ENCODE peak calls at places on chromosomes 11 and 22, in six cellular contexts. One of them, this sample, is unnamed.

GRCh38 chr11:19712281-19713220 is at the start of gene NAV2:
- DNase-seq in H1: peak; percentile 92
- DNase-seq in HCT116: peak; percentile 66
- DNase-seq in HepG2: peak; percentile 61
- DNase-seq in WTC11: peak; percentile 93
- DNase-seq in GM12878: peak; percentile 20
- DNase-seq in this sample: peak; percentile 91

GRCh38 chr11:126742582-126742981 is 258.0 kb downstream of the KIRREL3 start:
- DNase-seq in GM12878: no peak
- DNase-seq in H1: no peak
- DNase-seq in WTC11: no peak
- DNase-seq in HCT116: no peak
- DNase-seq in HepG2: no peak
- DNase-seq in this sample: no peak

GRCh38 chr11:21988477-21988876 is 204.4 kb upstream of the ANO5 start:
- DNase-seq in WTC11: no peak
- DNase-seq in HepG2: peak; percentile 1
- DNase-seq in H1: no peak
- DNase-seq in GM12878: no peak
- DNase-seq in HCT116: no peak
- DNase-seq in this sample: no peak

GRCh38 chr11:28924007-28924406 is 815.8 kb downstream of the METTL15 start:
- DNase-seq in HCT116: no peak
- DNase-seq in GM12878: no peak
- DNase-seq in H1: no peak
- DNase-seq in WTC11: no peak
- DNase-seq in HepG2: no peak
- DNase-seq in this sample: no peak

GRCh38 chr11:65492637-65493366 is 6.0 kb upstream of the MALAT1 start:
- DNase-seq in H1: no peak
- DNase-seq in HCT116: no peak
- DNase-seq in WTC11: peak; percentile 16
- DNase-seq in GM12878: peak; percentile 68
- DNase-seq in HepG2: no peak
- DNase-seq in this sample: peak; percentile 88

GRCh38 chr22:39959640-39960447 is at the start of gene TMA7B:
- DNase-seq in H1: no peak
- DNase-seq in HCT116: no peak
- DNase-seq in WTC11: peak; percentile 31
- DNase-seq in HepG2: no peak
- DNase-seq in GM12878: no peak
- DNase-seq in this sample: peak; percentile 49

GRCh38 chr22:30872282-30873041 is 96.1 kb downstream of the MORC2 start:
- DNase-seq in HCT116: no peak
- DNase-seq in H1: no peak
- DNase-seq in WTC11: no peak
- DNase-seq in HepG2: no peak
- DNase-seq in GM12878: no peak
- DNase-seq in this sample: peak; percentile 19

GRCh38 chr11:116517584-116517983 is 255.2 kb downstream of the BUD13 start:
- DNase-seq in H1: no peak
- DNase-seq in HepG2: no peak
- DNase-seq in WTC11: no peak
- DNase-seq in GM12878: no peak
- DNase-seq in HCT116: no peak
- DNase-seq in this sample: no peak

GRCh38 chr22:46854125-46854870 is 91.8 kb downstream of the TBC1D22A start:
- DNase-seq in HCT116: no peak
- DNase-seq in GM12878: no peak
- DNase-seq in HepG2: no peak
- DNase-seq in H1: no peak
- DNase-seq in WTC11: no peak
- DNase-seq in this sample: peak; percentile 17

GRCh38 chr22:20431520-20432237 is 5.9 kb downstream of the SCARF2 start:
- DNase-seq in HCT116: no peak
- DNase-seq in WTC11: peak; percentile 51
- DNase-seq in HepG2: no peak
- DNase-seq in H1: peak; percentile 64
- DNase-seq in GM12878: no peak
- DNase-seq in this sample: no peak

GRCh38 chr11:110075822-110076208 is 17.4 kb upstream of the ZC3H12C start:
- DNase-seq in HepG2: no peak
- DNase-seq in H1: no peak
- DNase-seq in HCT116: no peak
- DNase-seq in WTC11: no peak
- DNase-seq in GM12878: no peak
- DNase-seq in this sample: no peak

GRCh38 chr22:44330727-44331660 is 18.2 kb upstream of the SHISAL1 start:
- DNase-seq in HCT116: no peak
- DNase-seq in GM12878: no peak
- DNase-seq in HepG2: no peak
- DNase-seq in WTC11: peak; percentile 68
- DNase-seq in H1: peak; percentile 77
- DNase-seq in this sample: no peak

GRCh38 chr11:74702383-74703007 is 28.7 kb downstream of the CHRDL2 start:
- DNase-seq in WTC11: peak; percentile 81
- DNase-seq in GM12878: no peak
- DNase-seq in H1: peak; percentile 81
- DNase-seq in HCT116: peak; percentile 38
- DNase-seq in HepG2: peak; percentile 63
- DNase-seq in this sample: peak; percentile 79

GRCh38 chr11:8335186-8335585 is 71.5 kb upstream of the LMO1 start:
- DNase-seq in WTC11: no peak
- DNase-seq in H1: no peak
- DNase-seq in GM12878: no peak
- DNase-seq in HepG2: no peak
- DNase-seq in HCT116: no peak
- DNase-seq in this sample: peak; percentile 16

GRCh38 chr11:120662071-120662611 is 150.6 kb downstream of the GRIK4 start:
- DNase-seq in HepG2: no peak
- DNase-seq in GM12878: no peak
- DNase-seq in WTC11: no peak
- DNase-seq in HCT116: no peak
- DNase-seq in H1: no peak
- DNase-seq in this sample: no peak

GRCh38 chr22:20972014-20972797 is 5.2 kb downstream of the AIFM3 start:
- DNase-seq in HCT116: no peak
- DNase-seq in HepG2: no peak
- DNase-seq in H1: no peak
- DNase-seq in WTC11: no peak
- DNase-seq in GM12878: no peak
- DNase-seq in this sample: peak; percentile 67

GRCh38 chr22:42994917-42995562 is 19.9 kb downstream of the PACSIN2 start:
- DNase-seq in GM12878: peak; percentile 46
- DNase-seq in HCT116: no peak
- DNase-seq in HepG2: peak; percentile 98
- DNase-seq in H1: no peak
- DNase-seq in WTC11: no peak
- DNase-seq in this sample: no peak

GRCh38 chr11:68774188-68774585 is 22.9 kb upstream of the TESMIN start:
- DNase-seq in HCT116: no peak
- DNase-seq in HepG2: no peak
- DNase-seq in GM12878: no peak
- DNase-seq in WTC11: no peak
- DNase-seq in H1: no peak
- DNase-seq in this sample: no peak

GRCh38 chr22:32644252-32645100 is 157.0 kb upstream of the TIMP3 start:
- DNase-seq in GM12878: no peak
- DNase-seq in HepG2: peak; percentile 98
- DNase-seq in H1: no peak
- DNase-seq in WTC11: no peak
- DNase-seq in HCT116: no peak
- DNase-seq in this sample: no peak

GRCh38 chr22:12601870-12602779 is 2925.9 kb upstream of the OR11H1 start:
- DNase-seq in GM12878: no peak
- DNase-seq in H1: no peak
- DNase-seq in WTC11: no peak
- DNase-seq in HepG2: peak; percentile 61
- DNase-seq in HCT116: no peak
- DNase-seq in this sample: peak; percentile 78

GRCh38 chr11:75779960-75780359 is 11.4 kb downstream of the DGAT2 start:
- DNase-seq in GM12878: no peak
- DNase-seq in HepG2: no peak
- DNase-seq in H1: no peak
- DNase-seq in WTC11: no peak
- DNase-seq in HCT116: no peak
- DNase-seq in this sample: no peak

GRCh38 chr11:66289548-66290331 is 797 bp upstream of the YIF1A start:
- DNase-seq in HepG2: no peak
- DNase-seq in HCT116: no peak
- DNase-seq in GM12878: peak; percentile 45
- DNase-seq in H1: peak; percentile 93
- DNase-seq in WTC11: peak; percentile 90
- DNase-seq in this sample: peak; percentile 82

GRCh38 chr22:44268431-44269116 is 44.2 kb downstream of the SHISAL1 start:
- DNase-seq in WTC11: no peak
- DNase-seq in HCT116: no peak
- DNase-seq in GM12878: no peak
- DNase-seq in HepG2: no peak
- DNase-seq in H1: no peak
- DNase-seq in this sample: no peak

GRCh38 chr11:60810583-60810982 is 25.4 kb downstream of the MS4A10 start:
- DNase-seq in HCT116: no peak
- DNase-seq in GM12878: no peak
- DNase-seq in WTC11: no peak
- DNase-seq in H1: no peak
- DNase-seq in HepG2: no peak
- DNase-seq in this sample: no peak

GRCh38 chr11:117668291-117668690 is 128.7 kb downstream of the DSCAML1 start:
- DNase-seq in GM12878: no peak
- DNase-seq in HCT116: no peak
- DNase-seq in WTC11: no peak
- DNase-seq in H1: no peak
- DNase-seq in HepG2: no peak
- DNase-seq in this sample: no peak

GRCh38 chr11:67302571-67303131 is 679 bp upstream of the SSH3 start:
- DNase-seq in WTC11: peak; percentile 67
- DNase-seq in GM12878: no peak
- DNase-seq in HCT116: no peak
- DNase-seq in HepG2: no peak
- DNase-seq in H1: peak; percentile 84
- DNase-seq in this sample: no peak

GRCh38 chr11:58900479-58901420 is 38.5 kb upstream of the GLYATL1 start:
- DNase-seq in WTC11: peak; percentile 96
- DNase-seq in HepG2: peak; percentile 56
- DNase-seq in GM12878: peak; percentile 16
- DNase-seq in HCT116: peak; percentile 80
- DNase-seq in H1: peak; percentile 98
- DNase-seq in this sample: peak; percentile 81

GRCh38 chr22:50403701-50404101 is 60.6 kb downstream of the PPP6R2 start:
- DNase-seq in H1: no peak
- DNase-seq in HCT116: no peak
- DNase-seq in WTC11: no peak
- DNase-seq in HepG2: no peak
- DNase-seq in GM12878: no peak
- DNase-seq in this sample: no peak

GRCh38 chr11:116421529-116422185 is 351.1 kb downstream of the BUD13 start:
- DNase-seq in HepG2: no peak
- DNase-seq in WTC11: no peak
- DNase-seq in GM12878: no peak
- DNase-seq in HCT116: no peak
- DNase-seq in H1: no peak
- DNase-seq in this sample: no peak

GRCh38 chr11:2318123-2318522 is 16.3 kb downstream of the TSPAN32 start:
- DNase-seq in H1: no peak
- DNase-seq in HepG2: no peak
- DNase-seq in HCT116: no peak
- DNase-seq in WTC11: no peak
- DNase-seq in GM12878: no peak
- DNase-seq in this sample: no peak

GRCh38 chr22:48744283-48744641 is 1083.4 kb downstream of the BRD1 start:
- DNase-seq in WTC11: no peak
- DNase-seq in H1: no peak
- DNase-seq in HCT116: no peak
- DNase-seq in HepG2: no peak
- DNase-seq in GM12878: no peak
- DNase-seq in this sample: no peak
- TF ChIP-seq ATF3 in WTC11: no peak
- TF ChIP-seq ATF3 in H1: no peak
- TF ChIP-seq ATF3 in HCT116: no peak
- TF ChIP-seq ATF3 in HepG2: no peak
- TF ChIP-seq ATF3 in GM12878: no peak
- TF ChIP-seq ATF3 in this sample: no peak

GRCh38 chr11:77209663-77210062 is 81.6 kb downstream of the MYO7A start:
- DNase-seq in WTC11: no peak
- DNase-seq in H1: no peak
- DNase-seq in GM12878: no peak
- DNase-seq in HepG2: no peak
- DNase-seq in HCT116: no peak
- DNase-seq in this sample: no peak
- TF ChIP-seq ATF3 in WTC11: no peak
- TF ChIP-seq ATF3 in H1: no peak
- TF ChIP-seq ATF3 in GM12878: no peak
- TF ChIP-seq ATF3 in HepG2: no peak
- TF ChIP-seq ATF3 in HCT116: no peak
- TF ChIP-seq ATF3 in this sample: no peak

DNA sequence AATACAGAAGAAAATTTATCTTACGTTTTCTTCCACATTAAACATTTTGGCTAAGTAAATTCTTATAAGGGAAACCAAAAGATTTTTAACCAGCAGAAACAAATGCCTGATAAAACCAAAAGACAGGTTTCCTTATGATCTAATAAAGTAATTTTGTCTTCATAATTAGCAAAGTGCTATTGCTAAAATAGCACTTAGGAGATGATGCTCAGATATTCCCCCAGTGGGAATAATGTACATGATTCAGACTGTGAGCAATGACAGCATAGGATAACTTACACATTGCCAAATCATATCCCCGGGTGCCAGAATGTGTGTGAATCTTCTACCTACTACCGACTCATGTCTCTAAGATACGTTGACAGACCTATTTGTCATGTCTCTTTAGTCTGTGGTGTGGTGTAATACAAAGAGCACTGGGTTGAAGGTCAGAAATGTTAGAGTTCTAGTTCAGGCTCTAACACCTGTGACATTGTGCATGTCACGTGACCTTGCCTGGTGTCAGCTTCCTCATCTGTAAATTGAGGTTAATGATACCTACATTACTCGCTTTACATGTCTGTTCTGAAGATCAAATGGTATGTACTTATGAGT is 30.9 kb upstream of the PICALM start:
- DNase-seq in H1: no peak
- DNase-seq in HCT116: no peak
- DNase-seq in GM12878: no peak
- DNase-seq in HepG2: peak; percentile 34
- DNase-seq in WTC11: no peak
- DNase-seq in this sample: no peak
- TF ChIP-seq ATF3 in H1: no peak
- TF ChIP-seq ATF3 in HCT116: no peak
- TF ChIP-seq ATF3 in GM12878: no peak
- TF ChIP-seq ATF3 in HepG2: no peak
- TF ChIP-seq ATF3 in WTC11: no peak
- TF ChIP-seq ATF3 in this sample: no peak

DNA sequence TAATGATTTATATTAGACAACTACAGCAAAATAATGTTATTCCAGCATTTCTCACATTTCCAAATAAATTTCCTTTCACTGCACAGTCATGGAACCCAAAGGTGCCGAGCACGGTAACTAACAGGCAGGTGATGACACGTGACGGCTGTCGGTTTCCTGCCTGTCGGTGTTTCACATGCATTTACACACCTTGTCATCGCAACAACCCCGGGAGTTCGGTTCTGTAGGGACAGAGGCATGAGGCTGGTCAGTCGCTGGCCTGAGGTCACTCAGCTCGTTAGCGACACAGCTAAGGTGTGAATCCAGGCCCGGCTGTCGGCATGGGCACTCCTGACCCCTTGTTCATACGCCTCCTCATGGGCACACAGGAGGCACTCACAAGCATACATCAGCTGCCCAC is 9.9 kb downstream of the DNAL4 start:
- DNase-seq in H1: no peak
- DNase-seq in GM12878: no peak
- DNase-seq in HepG2: no peak
- DNase-seq in HCT116: no peak
- DNase-seq in WTC11: no peak
- DNase-seq in this sample: no peak
- TF ChIP-seq ATF3 in H1: no peak
- TF ChIP-seq ATF3 in GM12878: no peak
- TF ChIP-seq ATF3 in HepG2: no peak
- TF ChIP-seq ATF3 in HCT116: no peak
- TF ChIP-seq ATF3 in WTC11: no peak
- TF ChIP-seq ATF3 in this sample: no peak

This sample was measured in K562.